ENCODE peak calls at places on chromosomes 7 and 10, in six cellular contexts. X is fibroblast of lung, K is mammary epithelial cell, M is SK-N-SH, F is IMR-90, R is PC-3. T is an unnamed sample.

GRCh38 chr10:86331861-86332260 is 34.7 kb downstream of the GRID1 start:
- DNase-seq in F (no peak), M (no peak), X (no peak), K (no peak), R (no peak), T (no peak)

GRCh38 chr10:132891994-132892393 is 50.4 kb downstream of the CFAP46 start:
- DNase-seq in M (no peak), K (no peak), F (peak), X (no peak), R (no peak), T (no peak)

GRCh38 chr10:70465832-70466231 is 12.7 kb upstream of the PALD1 start:
- DNase-seq in K (no peak), X (no peak), R (no peak), M (no peak), F (no peak), T (no peak)

GRCh38 chr10:113454341-113455061 is 98.4 kb upstream of the HABP2 start:
- DNase-seq in K (no peak), M (peak), R (peak), X (peak), F (peak), T (peak)

GRCh38 chr7:141263508-141263907 is 189.6 kb downstream of the TMEM178B start:
- DNase-seq in K (no peak), F (no peak), M (no peak), X (no peak), R (no peak), T (no peak)

GRCh38 chr7:90455163-90456030 is 14.0 kb upstream of the PTTG1IP2 start:
- DNase-seq in F (peak), R (peak), K (peak), M (peak), X (peak), T (peak)

GRCh38 chr7:115634633-115635032 is 395.9 kb downstream of the TFEC start:
- DNase-seq in X (peak), K (no peak), F (no peak), M (no peak), R (peak), T (no peak)

GRCh38 chr7:17646181-17646956 is 293.9 kb downstream of the SNX13 start:
- DNase-seq in F (peak), X (peak), R (peak), M (peak), K (peak), T (no peak)

GRCh38 chr7:151503902-151504714 is 15.6 kb downstream of the RHEB start:
- DNase-seq in R (peak), K (peak), X (peak), M (no peak), F (peak), T (no peak)

GRCh38 chr7:150988230-150989226 is 2.3 kb upstream of the NOS3 start:
- DNase-seq in K (no peak), M (peak), R (peak), X (no peak), F (no peak), T (peak)

GRCh38 chr7:39357648-39358047 is 208.6 kb upstream of the YAE1 start:
- DNase-seq in M (no peak), X (no peak), F (no peak), K (no peak), R (no peak), T (peak)

GRCh38 chr7:4037308-4037707 is 644.8 kb upstream of the FOXK1 start:
- DNase-seq in M (no peak), X (no peak), K (no peak), R (no peak), F (no peak), T (no peak)

GRCh38 chr7:143492799-143493568 is 15.3 kb downstream of the TAS2R41 start:
- DNase-seq in R (no peak), X (no peak), F (peak), K (no peak), M (no peak), T (no peak)

GRCh38 chr7:71096341-71096740 is 35.6 kb upstream of the GALNT17 start:
- DNase-seq in X (no peak), K (no peak), M (no peak), R (no peak), F (no peak), T (no peak)

GRCh38 chr7:1851731-1852531 is 181.9 kb downstream of the ELFN1 start:
- DNase-seq in K (no peak), M (no peak), F (no peak), R (no peak), X (no peak), T (no peak)

GRCh38 chr10:86439544-86439943 is 72.9 kb upstream of the GRID1 start:
- DNase-seq in K (peak), F (peak), X (peak), M (no peak), R (peak), T (no peak)

GRCh38 chr7:87219545-87220025 is at the start of gene TMEM243:
- DNase-seq in M (peak), K (peak), F (peak), X (peak), R (peak), T (peak)

GRCh38 chr7:44224216-44224950 is 23.6 kb downstream of the YKT6 start:
- DNase-seq in F (no peak), R (no peak), K (peak), X (no peak), M (peak), T (no peak)

GRCh38 chr7:69837387-69838068 is 239.3 kb downstream of the AUTS2 start:
- DNase-seq in F (no peak), M (no peak), X (no peak), R (no peak), K (no peak), T (peak)

GRCh38 chr7:45717537-45718235 is 143.5 kb downstream of the ADCY1 start:
- DNase-seq in R (no peak), F (no peak), M (peak), K (no peak), X (no peak), T (no peak)

GRCh38 chr7:142024547-142024946 is 28.9 kb downstream of the MGAM start:
- DNase-seq in K (peak), M (no peak), X (no peak), F (no peak), R (peak), T (no peak)

GRCh38 chr7:82530361-82530760 is 86.8 kb upstream of the CACNA2D1 start:
- DNase-seq in M (no peak), F (no peak), K (no peak), R (no peak), X (no peak), T (peak)

GRCh38 chr7:134431805-134432204 is 27.1 kb downstream of the AKR1B1 start:
- DNase-seq in M (peak), F (no peak), K (no peak), R (peak), X (no peak), T (no peak)

GRCh38 chr10:71474702-71475242 is 78.1 kb downstream of the CDH23 start:
- DNase-seq in R (no peak), X (no peak), K (no peak), M (no peak), F (no peak), T (no peak)
- H2AFZ ChIP-seq in R (no peak), X (no peak), K (no peak), M (no peak), F (no peak), T (no peak)

GRCh38 chr10:87816842-87817178 is 1.2 kb downstream of the ATAD1 start:
- DNase-seq in F (no peak), M (no peak), X (peak), R (peak), K (no peak), T (no peak)

GRCh38 chr10:87817291-87817872 is 644 bp downstream of the ATAD1 start:
- DNase-seq in X (peak), R (peak), K (no peak), F (peak), M (no peak), T (no peak)

GRCh38 chr10:87817873-87818504 is at the start of gene ATAD1:
- DNase-seq in K (peak), M (peak), R (peak), F (peak), X (peak), T (peak)

GRCh38 chr10:87818505-87819273 is 663 bp upstream of the ATAD1 start:
- DNase-seq in F (peak), R (peak), X (peak), M (peak), K (peak), T (peak)

GRCh38 chr10:87816163-87816841 is 1.7 kb downstream of the ATAD1 start:
- DNase-seq in F (no peak), X (no peak), R (peak), K (no peak), M (no peak), T (no peak)
- H3K9ac ChIP-seq in F (no peak), X (no peak), R (peak), K (peak), M (peak), T (no peak)

GRCh38 chr7:126303926-126304325 is 948.8 kb downstream of the GRM8 start:
- DNase-seq in K (peak), X (no peak), M (no peak), R (no peak), F (no peak), T (no peak)

DNA sequence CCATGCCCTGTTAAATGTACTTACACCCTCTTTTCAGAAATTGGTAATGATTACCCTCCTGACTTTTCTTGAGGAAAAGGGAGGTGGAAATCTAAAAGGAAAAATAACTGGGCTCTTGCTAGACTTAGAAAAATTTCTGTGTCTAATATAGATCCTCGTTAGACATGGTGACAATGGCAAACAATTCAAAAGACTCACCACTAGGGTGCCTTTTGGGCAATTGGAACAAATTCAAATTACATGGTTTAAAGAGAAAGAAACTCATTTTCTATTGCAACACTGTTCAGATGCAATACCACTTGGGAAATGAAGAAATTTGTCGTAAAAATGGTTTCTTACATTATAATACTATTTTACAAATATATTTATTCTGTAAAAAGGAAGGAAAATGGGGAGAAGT is 950.1 kb downstream of the GRM8 start:
- DNase-seq in R (no peak), K (no peak), F (no peak), X (no peak), M (no peak), T (no peak)
- TF ChIP-seq CTCF in R (no peak), K (peak), F (no peak), X (no peak), M (peak), T (peak)

GRCh38 chr10:71899665-71900412 is 48.8 kb upstream of the PSAP start:
- DNase-seq in K (no peak), M (no peak), R (no peak), X (no peak), F (no peak), T (no peak)
- H2AFZ ChIP-seq in K (peak), M (no peak), R (no peak), X (no peak), F (no peak), T (no peak)

GRCh38 chr10:34540492-34540891 is 274.6 kb downstream of the PARD3 start:
- DNase-seq in F (no peak), R (no peak), M (no peak), X (no peak), K (no peak), T (no peak)

GRCh38 chr10:34538291-34538829 is 276.7 kb downstream of the PARD3 start:
- DNase-seq in X (no peak), M (no peak), R (no peak), F (no peak), K (peak), T (no peak)

GRCh38 chr10:34535872-34536271 is 279.2 kb downstream of the PARD3 start:
- DNase-seq in K (no peak), X (no peak), R (no peak), F (no peak), M (no peak), T (no peak)

GRCh38 chr10:34537629-34538231 is 277.4 kb downstream of the PARD3 start:
- DNase-seq in X (no peak), F (no peak), R (no peak), K (no peak), M (no peak), T (no peak)

DNA sequence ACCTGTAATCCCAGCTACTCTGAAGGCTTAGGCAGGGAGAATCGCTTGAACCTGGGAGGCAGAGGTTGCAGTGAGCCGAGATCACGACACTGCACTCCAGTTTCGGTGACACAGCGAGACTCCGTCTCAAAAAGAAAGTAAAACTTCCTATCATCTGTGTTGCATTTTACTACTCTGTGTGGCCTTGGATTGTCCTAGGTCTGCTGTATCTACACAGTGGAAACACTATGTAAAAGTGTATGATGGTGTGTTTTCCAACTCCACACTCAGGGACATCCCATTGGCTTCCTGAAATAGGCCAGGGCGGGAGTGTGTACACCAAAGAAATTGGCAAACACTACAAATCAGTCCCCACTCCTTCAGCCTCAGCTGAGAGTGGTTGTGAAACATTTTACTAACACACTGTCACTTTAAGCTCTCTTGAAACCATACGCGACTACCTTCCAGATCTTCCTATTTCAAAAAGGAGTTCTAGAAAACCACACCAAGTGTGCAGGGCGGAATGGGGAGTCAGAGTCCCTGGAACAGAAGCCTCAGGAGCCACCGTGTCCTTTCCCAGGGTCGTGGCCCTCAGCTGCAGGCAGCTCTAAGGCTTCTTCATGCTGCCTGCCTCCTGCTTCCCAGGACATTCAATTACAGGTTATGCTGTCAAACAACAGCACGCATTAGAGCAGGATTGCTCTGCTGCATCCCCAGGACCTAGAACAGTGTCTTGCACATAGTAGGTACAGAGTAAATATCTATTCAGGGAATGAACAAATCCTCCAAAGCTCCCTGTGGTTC is 275.4 kb downstream of the PARD3 start:
- DNase-seq in M (no peak), F (no peak), R (no peak), X (peak), K (no peak), T (no peak)
- H3K9ac ChIP-seq in M (no peak), F (no peak), R (no peak), X (peak), K (no peak), T (no peak)

GRCh38 chr10:810351-810846 is 120.9 kb upstream of the DIP2C start:
- DNase-seq in R (no peak), M (peak), K (no peak), F (peak), X (peak), T (peak)
- TF ChIP-seq CTCF in R (no peak), M (peak), K (no peak), F (peak), X (peak), T (peak)